ENCODE peak calls at places on chromosome 1, in nine cellular contexts. One of them, this sample, is unnamed. For H3K27me3, the result is how much of the 10 kb centered on the place peaks cover.

GRCh38 chr1:242754061-242754648 is 229.7 kb upstream of the PLD5 start:
- DNase-seq in H7: no peak
- DNase-seq in uterus: no peak
- DNase-seq in psoas muscle: no peak
- DNase-seq in CD4-positive, CD25-positive, alpha-beta regulatory T cell: no peak
- DNase-seq in MG63: no peak
- DNase-seq in body of pancreas: no peak
- DNase-seq in Karpas-422: no peak
- DNase-seq in CD8-positive, alpha-beta T cell: no peak
- DNase-seq in this sample: no peak

GRCh38 chr1:171245458-171246064 is 2.7 kb upstream of the FMO1 start:
- DNase-seq in Karpas-422: peak
- DNase-seq in CD4-positive, CD25-positive, alpha-beta regulatory T cell: no peak
- DNase-seq in uterus: no peak
- DNase-seq in CD8-positive, alpha-beta T cell: no peak
- DNase-seq in psoas muscle: no peak
- DNase-seq in H7: peak
- DNase-seq in MG63: peak
- DNase-seq in body of pancreas: peak
- DNase-seq in this sample: no peak

GRCh38 chr1:243940451-243940850 is 90.4 kb upstream of the AKT3 start:
- DNase-seq in psoas muscle: no peak
- DNase-seq in H7: no peak
- DNase-seq in CD8-positive, alpha-beta T cell: no peak
- DNase-seq in MG63: no peak
- DNase-seq in CD4-positive, CD25-positive, alpha-beta regulatory T cell: no peak
- DNase-seq in uterus: no peak
- DNase-seq in body of pancreas: no peak
- DNase-seq in Karpas-422: no peak
- DNase-seq in this sample: no peak

GRCh38 chr1:24609949-24610517 is 33.1 kb upstream of the SRRM1 start:
- DNase-seq in uterus: no peak
- DNase-seq in body of pancreas: peak
- DNase-seq in CD8-positive, alpha-beta T cell: no peak
- DNase-seq in Karpas-422: no peak
- DNase-seq in CD4-positive, CD25-positive, alpha-beta regulatory T cell: no peak
- DNase-seq in psoas muscle: no peak
- DNase-seq in H7: no peak
- DNase-seq in MG63: no peak
- DNase-seq in this sample: no peak

GRCh38 chr1:36665478-36666080 is 182.9 kb upstream of the CSF3R start:
- DNase-seq in CD8-positive, alpha-beta T cell: no peak
- DNase-seq in psoas muscle: no peak
- DNase-seq in MG63: no peak
- DNase-seq in Karpas-422: no peak
- DNase-seq in H7: no peak
- DNase-seq in body of pancreas: no peak
- DNase-seq in CD4-positive, CD25-positive, alpha-beta regulatory T cell: no peak
- DNase-seq in uterus: no peak
- DNase-seq in this sample: no peak

GRCh38 chr1:223706077-223706988 is 6.0 kb upstream of the CAPN2 start:
- DNase-seq in body of pancreas: no peak
- DNase-seq in psoas muscle: no peak
- DNase-seq in Karpas-422: no peak
- DNase-seq in uterus: peak
- DNase-seq in H7: no peak
- DNase-seq in CD4-positive, CD25-positive, alpha-beta regulatory T cell: no peak
- DNase-seq in MG63: peak
- DNase-seq in CD8-positive, alpha-beta T cell: no peak
- DNase-seq in this sample: peak

GRCh38 chr1:114094303-114094663 is 59.4 kb downstream of the SYT6 start:
- DNase-seq in uterus: no peak
- DNase-seq in body of pancreas: no peak
- DNase-seq in Karpas-422: no peak
- DNase-seq in H7: no peak
- DNase-seq in psoas muscle: no peak
- DNase-seq in MG63: no peak
- DNase-seq in CD8-positive, alpha-beta T cell: no peak
- DNase-seq in CD4-positive, CD25-positive, alpha-beta regulatory T cell: no peak
- DNase-seq in this sample: peak

GRCh38 chr1:159826436-159827101 is at the start of gene SLAMF8:
- DNase-seq in uterus: no peak
- DNase-seq in Karpas-422: no peak
- DNase-seq in MG63: no peak
- DNase-seq in body of pancreas: peak
- DNase-seq in CD4-positive, CD25-positive, alpha-beta regulatory T cell: no peak
- DNase-seq in psoas muscle: peak
- DNase-seq in CD8-positive, alpha-beta T cell: peak
- DNase-seq in H7: no peak
- DNase-seq in this sample: no peak

GRCh38 chr1:27612718-27613117 is 8.8 kb upstream of the AHDC1 start:
- DNase-seq in CD4-positive, CD25-positive, alpha-beta regulatory T cell: no peak
- DNase-seq in MG63: no peak
- DNase-seq in body of pancreas: no peak
- DNase-seq in CD8-positive, alpha-beta T cell: no peak
- DNase-seq in uterus: no peak
- DNase-seq in psoas muscle: no peak
- DNase-seq in Karpas-422: no peak
- DNase-seq in H7: no peak
- DNase-seq in this sample: peak

GRCh38 chr1:77642196-77642595 is 40.3 kb downstream of the ZZZ3 start:
- DNase-seq in uterus: no peak
- DNase-seq in CD4-positive, CD25-positive, alpha-beta regulatory T cell: no peak
- DNase-seq in body of pancreas: no peak
- DNase-seq in CD8-positive, alpha-beta T cell: no peak
- DNase-seq in MG63: no peak
- DNase-seq in H7: no peak
- DNase-seq in psoas muscle: no peak
- DNase-seq in Karpas-422: no peak
- DNase-seq in this sample: no peak

GRCh38 chr1:85327759-85328158 is 51.3 kb upstream of the BCL10 start:
- DNase-seq in Karpas-422: no peak
- DNase-seq in body of pancreas: no peak
- DNase-seq in MG63: no peak
- DNase-seq in CD8-positive, alpha-beta T cell: no peak
- DNase-seq in H7: no peak
- DNase-seq in uterus: no peak
- DNase-seq in psoas muscle: no peak
- DNase-seq in CD4-positive, CD25-positive, alpha-beta regulatory T cell: no peak
- DNase-seq in this sample: no peak

GRCh38 chr1:218164111-218164929 is 120.8 kb upstream of the RRP15 start:
- DNase-seq in psoas muscle: peak
- DNase-seq in H7: peak
- DNase-seq in MG63: peak
- DNase-seq in CD4-positive, CD25-positive, alpha-beta regulatory T cell: no peak
- DNase-seq in uterus: no peak
- DNase-seq in Karpas-422: peak
- DNase-seq in CD8-positive, alpha-beta T cell: no peak
- DNase-seq in body of pancreas: no peak
- DNase-seq in this sample: no peak

GRCh38 chr1:218163371-218163770 is 121.7 kb upstream of the RRP15 start:
- DNase-seq in body of pancreas: no peak
- DNase-seq in CD8-positive, alpha-beta T cell: no peak
- DNase-seq in uterus: no peak
- DNase-seq in CD4-positive, CD25-positive, alpha-beta regulatory T cell: no peak
- DNase-seq in Karpas-422: no peak
- DNase-seq in H7: no peak
- DNase-seq in MG63: no peak
- DNase-seq in psoas muscle: no peak
- DNase-seq in this sample: no peak

GRCh38 chr1:218165687-218166088 is 119.4 kb upstream of the RRP15 start:
- DNase-seq in psoas muscle: no peak
- DNase-seq in Karpas-422: peak
- DNase-seq in MG63: no peak
- DNase-seq in uterus: no peak
- DNase-seq in CD4-positive, CD25-positive, alpha-beta regulatory T cell: no peak
- DNase-seq in H7: no peak
- DNase-seq in body of pancreas: no peak
- DNase-seq in CD8-positive, alpha-beta T cell: no peak
- DNase-seq in this sample: no peak

GRCh38 chr1:218164930-218165686 is 120.0 kb upstream of the RRP15 start:
- DNase-seq in body of pancreas: no peak
- DNase-seq in Karpas-422: peak
- DNase-seq in psoas muscle: peak
- DNase-seq in MG63: peak
- DNase-seq in uterus: no peak
- DNase-seq in CD4-positive, CD25-positive, alpha-beta regulatory T cell: no peak
- DNase-seq in CD8-positive, alpha-beta T cell: no peak
- DNase-seq in H7: peak
- DNase-seq in this sample: peak
- H3K27me3 ChIP-seq in body of pancreas: under half
- H3K27me3 ChIP-seq in Karpas-422: under half
- H3K27me3 ChIP-seq in psoas muscle: under half
- H3K27me3 ChIP-seq in MG63: under half
- H3K27me3 ChIP-seq in uterus: half or more
- H3K27me3 ChIP-seq in CD4-positive, CD25-positive, alpha-beta regulatory T cell: under half
- H3K27me3 ChIP-seq in CD8-positive, alpha-beta T cell: under half
- H3K27me3 ChIP-seq in H7: under half
- H3K27me3 ChIP-seq in this sample: half or more

GRCh38 chr1:1003618-1004419 is 3.9 kb upstream of the HES4 start:
- DNase-seq in uterus: peak
- DNase-seq in body of pancreas: no peak
- DNase-seq in CD8-positive, alpha-beta T cell: no peak
- DNase-seq in psoas muscle: no peak
- DNase-seq in H7: peak
- DNase-seq in Karpas-422: no peak
- DNase-seq in MG63: no peak
- DNase-seq in CD4-positive, CD25-positive, alpha-beta regulatory T cell: no peak
- DNase-seq in this sample: peak

GRCh38 chr1:1000357-1001056 is 610 bp upstream of the HES4 start:
- DNase-seq in psoas muscle: peak
- DNase-seq in MG63: peak
- DNase-seq in H7: peak
- DNase-seq in Karpas-422: no peak
- DNase-seq in CD4-positive, CD25-positive, alpha-beta regulatory T cell: peak
- DNase-seq in body of pancreas: peak
- DNase-seq in uterus: peak
- DNase-seq in CD8-positive, alpha-beta T cell: no peak
- DNase-seq in this sample: peak

GRCh38 chr1:999797-1000356 is at the start of gene HES4:
- DNase-seq in body of pancreas: peak
- DNase-seq in uterus: peak
- DNase-seq in CD4-positive, CD25-positive, alpha-beta regulatory T cell: peak
- DNase-seq in CD8-positive, alpha-beta T cell: no peak
- DNase-seq in MG63: peak
- DNase-seq in H7: peak
- DNase-seq in Karpas-422: no peak
- DNase-seq in psoas muscle: peak
- DNase-seq in this sample: peak

GRCh38 chr1:1001057-1001630 is 1.2 kb upstream of the HES4 start:
- DNase-seq in Karpas-422: no peak
- DNase-seq in uterus: peak
- DNase-seq in CD8-positive, alpha-beta T cell: no peak
- DNase-seq in H7: peak
- DNase-seq in psoas muscle: peak
- DNase-seq in body of pancreas: no peak
- DNase-seq in MG63: peak
- DNase-seq in CD4-positive, CD25-positive, alpha-beta regulatory T cell: no peak
- DNase-seq in this sample: peak

GRCh38 chr1:1001631-1002300 is 1.9 kb upstream of the HES4 start:
- DNase-seq in H7: peak
- DNase-seq in MG63: peak
- DNase-seq in CD8-positive, alpha-beta T cell: peak
- DNase-seq in body of pancreas: peak
- DNase-seq in CD4-positive, CD25-positive, alpha-beta regulatory T cell: peak
- DNase-seq in Karpas-422: no peak
- DNase-seq in psoas muscle: peak
- DNase-seq in uterus: peak
- DNase-seq in this sample: peak
- H3K27me3 ChIP-seq in H7: half or more
- H3K27me3 ChIP-seq in MG63: under half
- H3K27me3 ChIP-seq in CD8-positive, alpha-beta T cell: under half
- H3K27me3 ChIP-seq in body of pancreas: under half
- H3K27me3 ChIP-seq in CD4-positive, CD25-positive, alpha-beta regulatory T cell: under half
- H3K27me3 ChIP-seq in Karpas-422: under half
- H3K27me3 ChIP-seq in psoas muscle: under half
- H3K27me3 ChIP-seq in uterus: under half
- H3K27me3 ChIP-seq in this sample: half or more

GRCh38 chr1:201095581-201096531 is 16.4 kb downstream of the CACNA1S start:
- DNase-seq in CD4-positive, CD25-positive, alpha-beta regulatory T cell: no peak
- DNase-seq in body of pancreas: no peak
- DNase-seq in H7: no peak
- DNase-seq in Karpas-422: no peak
- DNase-seq in uterus: no peak
- DNase-seq in CD8-positive, alpha-beta T cell: no peak
- DNase-seq in psoas muscle: peak
- DNase-seq in MG63: no peak
- DNase-seq in this sample: no peak

GRCh38 chr1:201094829-201095228 is 17.4 kb downstream of the CACNA1S start:
- DNase-seq in Karpas-422: no peak
- DNase-seq in uterus: no peak
- DNase-seq in body of pancreas: no peak
- DNase-seq in CD4-positive, CD25-positive, alpha-beta regulatory T cell: no peak
- DNase-seq in psoas muscle: peak
- DNase-seq in CD8-positive, alpha-beta T cell: no peak
- DNase-seq in H7: no peak
- DNase-seq in MG63: no peak
- DNase-seq in this sample: no peak

GRCh38 chr1:201092738-201093137 is 19.5 kb downstream of the CACNA1S start:
- DNase-seq in body of pancreas: no peak
- DNase-seq in MG63: no peak
- DNase-seq in H7: no peak
- DNase-seq in CD8-positive, alpha-beta T cell: no peak
- DNase-seq in CD4-positive, CD25-positive, alpha-beta regulatory T cell: no peak
- DNase-seq in uterus: no peak
- DNase-seq in Karpas-422: no peak
- DNase-seq in psoas muscle: no peak
- DNase-seq in this sample: no peak

GRCh38 chr1:201093561-201093960 is 18.7 kb downstream of the CACNA1S start:
- DNase-seq in MG63: no peak
- DNase-seq in uterus: no peak
- DNase-seq in Karpas-422: no peak
- DNase-seq in CD8-positive, alpha-beta T cell: no peak
- DNase-seq in psoas muscle: no peak
- DNase-seq in H7: no peak
- DNase-seq in body of pancreas: no peak
- DNase-seq in CD4-positive, CD25-positive, alpha-beta regulatory T cell: no peak
- DNase-seq in this sample: no peak

DNA sequence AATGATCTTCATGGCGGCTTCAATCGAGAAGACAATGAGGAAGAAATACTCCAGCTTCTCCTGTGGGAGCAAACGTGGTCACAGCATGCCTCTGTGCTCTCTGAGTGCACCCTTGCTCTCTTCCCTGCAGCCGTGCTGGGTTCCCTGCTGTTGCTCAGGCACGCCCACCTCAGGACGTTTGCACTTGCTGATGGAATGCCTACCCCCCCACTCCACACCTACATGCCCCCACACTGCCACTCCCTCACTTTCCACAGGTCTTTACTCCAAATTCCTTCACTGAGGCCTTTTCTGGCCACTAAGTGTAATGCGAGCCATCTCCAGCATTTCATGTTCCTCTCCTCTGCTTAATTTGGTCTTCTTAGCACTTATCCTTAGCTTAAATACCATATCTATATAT is 18.3 kb downstream of the CACNA1S start:
- DNase-seq in MG63: no peak
- DNase-seq in Karpas-422: no peak
- DNase-seq in uterus: no peak
- DNase-seq in psoas muscle: no peak
- DNase-seq in CD4-positive, CD25-positive, alpha-beta regulatory T cell: no peak
- DNase-seq in H7: no peak
- DNase-seq in CD8-positive, alpha-beta T cell: no peak
- DNase-seq in body of pancreas: no peak
- DNase-seq in this sample: no peak
- H3K27me3 ChIP-seq in MG63: under half
- H3K27me3 ChIP-seq in Karpas-422: under half
- H3K27me3 ChIP-seq in uterus: under half
- H3K27me3 ChIP-seq in psoas muscle: under half
- H3K27me3 ChIP-seq in CD4-positive, CD25-positive, alpha-beta regulatory T cell: under half
- H3K27me3 ChIP-seq in H7: under half
- H3K27me3 ChIP-seq in CD8-positive, alpha-beta T cell: under half
- H3K27me3 ChIP-seq in body of pancreas: under half
- H3K27me3 ChIP-seq in this sample: under half

GRCh38 chr1:202631076-202631923 is 79.0 kb downstream of the SYT2 start:
- DNase-seq in MG63: no peak
- DNase-seq in Karpas-422: no peak
- DNase-seq in uterus: no peak
- DNase-seq in psoas muscle: no peak
- DNase-seq in CD4-positive, CD25-positive, alpha-beta regulatory T cell: no peak
- DNase-seq in CD8-positive, alpha-beta T cell: no peak
- DNase-seq in H7: no peak
- DNase-seq in body of pancreas: no peak
- DNase-seq in this sample: no peak
- H3K27me3 ChIP-seq in MG63: under half
- H3K27me3 ChIP-seq in Karpas-422: under half
- H3K27me3 ChIP-seq in uterus: under half
- H3K27me3 ChIP-seq in psoas muscle: under half
- H3K27me3 ChIP-seq in CD4-positive, CD25-positive, alpha-beta regulatory T cell: under half
- H3K27me3 ChIP-seq in CD8-positive, alpha-beta T cell: under half
- H3K27me3 ChIP-seq in H7: under half
- H3K27me3 ChIP-seq in body of pancreas: under half
- H3K27me3 ChIP-seq in this sample: under half

This sample was measured in osteoblast.